ENCODE peak calls at places on chromosome 10, in six cellular contexts. T, I, N, K, W and G are unnamed samples.
A peak's percentile ranks its signal among the peaks of the same experiment; 100 is the strongest.

GRCh38 chr10:55287346-55287745 is 486.3 kb upstream of the PCDH15 start:
- DNase-seq in T (peak; percentile 7), I (no peak), N (peak; percentile 2), K (no peak), W (no peak), G (no peak)

GRCh38 chr10:116974442-116975005 is 30.5 kb downstream of the SHTN1 start:
- DNase-seq in T (peak; percentile 13), I (no peak), N (peak; percentile 94), K (no peak), W (no peak), G (no peak)

GRCh38 chr10:128000660-128001059 is 93.8 kb downstream of the PTPRE start:
- DNase-seq in T (no peak), I (no peak), N (peak; percentile 47), K (no peak), W (no peak), G (no peak)

GRCh38 chr10:49738616-49739360 is 23.3 kb downstream of the OGDHL start:
- DNase-seq in T (no peak), I (no peak), N (no peak), K (no peak), W (no peak), G (no peak)

GRCh38 chr10:3128379-3129130 is 44.0 kb downstream of the PITRM1 start:
- DNase-seq in T (no peak), I (no peak), N (no peak), K (no peak), W (no peak), G (no peak)

GRCh38 chr10:94178475-94179251 is 184.1 kb downstream of the NOC3L start:
- DNase-seq in T (no peak), I (no peak), N (no peak), K (no peak), W (no peak), G (no peak)

GRCh38 chr10:17375936-17376584 is 78.3 kb downstream of the ST8SIA6 start:
- DNase-seq in T (peak; percentile 32), I (no peak), N (peak; percentile 2), K (no peak), W (no peak), G (no peak)

GRCh38 chr10:8568401-8568800 is 513.9 kb downstream of the GATA3 start:
- DNase-seq in T (no peak), I (no peak), N (no peak), K (no peak), W (no peak), G (no peak)

GRCh38 chr10:24162236-24162635 is 46.7 kb upstream of the KIAA1217 start:
- DNase-seq in T (no peak), I (no peak), N (no peak), K (no peak), W (no peak), G (no peak)

GRCh38 chr10:79420974-79421688 is 24.3 kb downstream of the ZCCHC24 start:
- DNase-seq in T (no peak), I (no peak), N (no peak), K (no peak), W (no peak), G (peak; percentile 39)

GRCh38 chr10:22229756-22230330 is 12.0 kb upstream of the EBLN1 start:
- DNase-seq in T (no peak), I (no peak), N (peak; percentile 59), K (no peak), W (no peak), G (no peak)

GRCh38 chr10:391304-391703 is 256.0 kb downstream of the ZMYND11 start:
- DNase-seq in T (no peak), I (no peak), N (no peak), K (no peak), W (no peak), G (no peak)

GRCh38 chr10:84348431-84348830 is 20.0 kb downstream of the CCSER2 start:
- DNase-seq in T (no peak), I (no peak), N (no peak), K (no peak), W (no peak), G (no peak)

GRCh38 chr10:576130-576465 is 113.4 kb downstream of the DIP2C start:
- DNase-seq in T (no peak), I (no peak), N (no peak), K (no peak), W (no peak), G (no peak)

GRCh38 chr10:132951926-132952325 is 9.6 kb upstream of the CFAP46 start:
- DNase-seq in T (no peak), I (no peak), N (no peak), K (no peak), W (no peak), G (peak; percentile 19)

GRCh38 chr10:96673318-96674099 is 46.8 kb downstream of the PIK3AP1 start:
- DNase-seq in T (peak; percentile 87), I (peak; percentile 54), N (peak; percentile 2), K (peak; percentile 67), W (peak; percentile 83), G (peak; percentile 88)

GRCh38 chr10:130961506-130962239 is 349.8 kb downstream of the TCERG1L start:
- DNase-seq in T (no peak), I (no peak), N (no peak), K (no peak), W (no peak), G (no peak)

GRCh38 chr10:110664483-110665420 is 20.6 kb downstream of the RBM20 start:
- DNase-seq in T (peak; percentile 80), I (no peak), N (no peak), K (no peak), W (no peak), G (no peak)

GRCh38 chr10:17993361-17993760 is 41.6 kb downstream of the SLC39A12 start:
- DNase-seq in T (no peak), I (no peak), N (no peak), K (no peak), W (no peak), G (no peak)

GRCh38 chr10:125824736-125825135 is 1.4 kb downstream of the BCCIP start:
- DNase-seq in T (peak; percentile 19), I (no peak), N (no peak), K (no peak), W (no peak), G (no peak)

GRCh38 chr10:131180086-131180485 is 131.4 kb downstream of the TCERG1L start:
- DNase-seq in T (no peak), I (no peak), N (no peak), K (no peak), W (no peak), G (no peak)

GRCh38 chr10:58951750-58952149 is 224.7 kb upstream of the PHYHIPL start:
- DNase-seq in T (no peak), I (peak; percentile 18), N (no peak), K (no peak), W (no peak), G (no peak)
- TF ChIP-seq POLR2A in T (no peak), I (no peak), N (no peak), K (no peak), W (no peak), G (no peak)

GRCh38 chr10:102669206-102670064 is 25.2 kb downstream of the TRIM8 start:
- DNase-seq in T (no peak), I (no peak), N (no peak), K (no peak), W (peak; percentile 95), G (no peak)
- TF ChIP-seq CTCF in T (peak; percentile 63), I (no peak), N (peak; percentile 17), K (peak; percentile 44), W (peak; percentile 18), G (no peak)

GRCh38 chr10:60605476-60605875 is 172.8 kb upstream of the CDK1 start:
- DNase-seq in T (no peak), I (no peak), N (no peak), K (no peak), W (no peak), G (no peak)
- TF ChIP-seq POLR2A in T (no peak), I (no peak), N (no peak), K (no peak), W (no peak), G (no peak)

DNA sequence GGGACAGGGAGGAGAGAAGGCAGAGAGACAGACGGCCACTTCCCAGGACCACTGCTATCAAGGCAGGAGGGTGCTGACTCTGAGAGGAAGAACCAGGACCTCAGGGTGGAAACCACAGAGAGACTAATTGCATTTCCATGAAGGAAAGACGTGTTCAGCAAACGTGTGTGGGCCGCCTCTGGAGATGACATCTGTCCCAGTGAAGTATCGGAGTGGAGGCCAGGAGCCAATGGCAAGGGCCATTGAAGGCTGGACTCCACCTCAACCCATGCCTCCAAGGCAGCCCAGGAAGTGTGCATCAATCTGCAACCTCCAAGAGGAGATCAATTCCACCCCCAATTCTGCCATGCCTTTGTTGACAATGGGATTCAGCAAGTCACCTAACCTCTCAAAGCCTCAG is 229.9 kb downstream of the USP6NL start:
- DNase-seq in T (no peak), I (no peak), N (no peak), K (no peak), W (no peak), G (no peak)
- TF ChIP-seq CTCF in T (no peak), I (no peak), N (no peak), K (no peak), W (no peak), G (no peak)